ENCODE peak calls at places on chromosomes 11 and 22, in seven cellular contexts. B is PC-3, N is Peyer's patch, D is bronchial epithelial cell, M is tibial nerve, R is right cardiac atrium, V is DND-41. L is an unnamed sample.

GRCh38 chr11:94649925-94650623 is 82.9 kb downstream of the PIWIL4 start:
- DNase-seq in M (no peak), V (no peak), R (no peak), D (no peak), B (no peak), N (no peak), L (no peak)

GRCh38 chr11:134363161-134363560 is 31.4 kb downstream of the GLB1L2 start:
- DNase-seq in N (no peak), R (no peak), B (no peak), D (no peak), V (no peak), M (no peak), L (no peak)

GRCh38 chr11:66607126-66607834 is 9.2 kb upstream of the RBM14 start:
- DNase-seq in V (no peak), N (peak; percentile 85), D (peak; percentile 28), B (no peak), M (peak; percentile 74), R (peak; percentile 79), L (peak; percentile 98)

GRCh38 chr11:123545726-123546125 is 108.7 kb downstream of the SCN3B start:
- DNase-seq in M (no peak), B (no peak), D (no peak), N (no peak), R (no peak), V (no peak), L (no peak)

GRCh38 chr11:46574656-46575055 is 19.2 kb downstream of the AMBRA1 start:
- DNase-seq in N (no peak), V (no peak), R (no peak), M (no peak), D (no peak), B (no peak), L (no peak)

GRCh38 chr11:33227578-33228261 is 29.5 kb upstream of the HIPK3 start:
- DNase-seq in V (no peak), B (peak; percentile 3), N (no peak), R (no peak), M (no peak), D (peak; percentile 56), L (no peak)

GRCh38 chr11:72735495-72736027 is 16.6 kb downstream of the ARAP1 start:
- DNase-seq in R (no peak), B (peak; percentile 67), N (no peak), M (no peak), V (no peak), D (peak; percentile 45), L (peak; percentile 69)

GRCh38 chr11:116314012-116314411 is 458.8 kb downstream of the BUD13 start:
- DNase-seq in B (no peak), V (no peak), D (no peak), N (no peak), M (no peak), R (no peak), L (no peak)

GRCh38 chr11:111693224-111693937 is 72.8 kb downstream of the PPP2R1B start:
- DNase-seq in B (no peak), D (no peak), R (no peak), M (no peak), V (no peak), N (no peak), L (no peak)

GRCh38 chr11:19890308-19890707 is 177.7 kb downstream of the NAV2 start:
- DNase-seq in N (no peak), R (no peak), V (no peak), B (peak; percentile 71), D (peak; percentile 47), M (no peak), L (peak; percentile 51)

GRCh38 chr11:58923300-58923788 is 15.9 kb upstream of the GLYATL1 start:
- DNase-seq in M (no peak), B (peak; percentile 84), V (no peak), N (no peak), D (peak; percentile 91), R (no peak), L (peak; percentile 72)

GRCh38 chr11:68839953-68840641 is 1.6 kb downstream of the CPT1A start:
- DNase-seq in D (no peak), R (no peak), N (peak; percentile 65), B (peak; percentile 53), V (peak; percentile 51), M (no peak), L (no peak)

GRCh38 chr11:76334826-76335389 is 46.0 kb downstream of the THAP12 start:
- DNase-seq in R (no peak), M (no peak), B (no peak), V (no peak), N (no peak), D (no peak), L (no peak)

GRCh38 chr11:19201737-19202605 is at the start of gene CSRP3:
- DNase-seq in R (peak; percentile 37), M (no peak), V (no peak), N (no peak), D (no peak), B (no peak), L (no peak)

GRCh38 chr11:65170058-65170534 is at the start of gene SPDYC:
- DNase-seq in M (no peak), D (no peak), N (no peak), V (no peak), B (no peak), R (no peak), L (peak; percentile 26)

GRCh38 chr22:32044913-32045312 is 1.9 kb downstream of the SLC5A1 start:
- DNase-seq in B (peak; percentile 30), D (no peak), M (peak; percentile 11), N (peak; percentile 78), R (no peak), V (no peak), L (peak; percentile 46)

GRCh38 chr11:110928373-110928772 is 216.1 kb upstream of the ARHGAP20 start:
- DNase-seq in V (no peak), D (no peak), M (no peak), N (no peak), B (no peak), R (no peak), L (no peak)

GRCh38 chr11:110808291-110808690 is 96.1 kb upstream of the ARHGAP20 start:
- DNase-seq in N (no peak), M (no peak), D (no peak), B (no peak), R (no peak), V (no peak), L (no peak)

GRCh38 chr11:94791216-94791889 is 23.2 kb downstream of the AMOTL1 start:
- DNase-seq in R (no peak), B (no peak), V (no peak), D (no peak), N (no peak), M (no peak), L (no peak)

GRCh38 chr11:103395612-103396011 is 286.4 kb downstream of the DYNC2H1 start:
- DNase-seq in D (peak; percentile 89), M (no peak), B (peak; percentile 47), V (no peak), R (no peak), N (no peak), L (no peak)

GRCh38 chr11:61585115-61585514 is 4.2 kb upstream of the SYT7 start:
- DNase-seq in D (no peak), N (no peak), M (no peak), B (no peak), R (no peak), V (no peak), L (no peak)
- H3K27me3 ChIP-seq in D (peaks cover 1% of the 10 kb centered on the region), N (peaks cover 5% of the 10 kb centered on the region), M (no peaks in the 10 kb centered on the region), B (peaks cover 3% of the 10 kb centered on the region), R (no peaks in the 10 kb centered on the region), V (peaks cover 25% of the 10 kb centered on the region), L (no peaks in the 10 kb centered on the region)

DNA sequence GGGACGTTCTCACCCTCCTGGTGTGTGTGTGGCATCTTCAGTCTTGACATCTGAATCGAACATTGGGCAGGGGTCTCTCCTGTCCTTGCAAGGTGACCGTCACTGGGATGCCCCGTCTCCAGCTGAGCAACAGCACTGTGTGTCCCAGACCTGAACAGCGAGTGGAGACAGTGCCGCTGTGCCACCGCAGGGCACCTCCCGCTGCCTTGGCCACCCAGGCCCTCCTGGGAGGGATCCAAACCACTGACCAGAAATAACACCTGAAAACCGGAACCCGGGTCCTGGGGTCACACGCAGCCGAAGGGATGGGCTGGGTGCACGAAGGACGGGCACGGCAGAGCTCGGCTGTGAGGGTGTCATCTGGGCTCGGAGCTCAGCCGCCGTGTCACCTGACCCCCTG is 102.2 kb downstream of the BRD1 start:
- DNase-seq in N (no peak), D (no peak), M (no peak), R (no peak), B (no peak), V (no peak), L (no peak)
- H3K27me3 ChIP-seq in N (no peaks in the 10 kb centered on the region), D (no peaks in the 10 kb centered on the region), M (no peaks in the 10 kb centered on the region), R (no peaks in the 10 kb centered on the region), B (peaks cover 68% of the 10 kb centered on the region), V (peaks cover 17% of the 10 kb centered on the region), L (peaks cover 80% of the 10 kb centered on the region)

DNA sequence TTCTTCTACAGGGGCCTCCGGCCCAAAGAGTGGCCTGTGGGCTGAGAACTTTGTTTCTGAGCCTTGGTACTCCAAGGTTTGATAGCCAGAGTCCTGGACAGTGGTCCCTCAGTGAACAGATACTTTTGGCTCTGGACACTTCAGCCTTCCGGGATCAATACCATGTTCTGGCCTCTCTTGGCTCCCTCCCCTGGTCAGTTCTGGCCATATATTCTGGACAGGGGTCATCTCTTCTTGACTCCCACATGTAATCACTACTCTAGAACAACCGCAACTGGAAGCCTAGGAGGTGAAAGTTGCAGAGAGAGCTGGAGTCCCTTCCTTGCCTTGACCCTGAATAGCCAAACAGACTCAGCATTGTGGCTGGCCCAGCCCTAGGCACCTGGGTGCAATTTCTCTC is 2.3 kb downstream of the RTN4RL2 start:
- DNase-seq in D (no peak), M (no peak), R (no peak), N (no peak), B (no peak), V (no peak), L (no peak)
- H3K27me3 ChIP-seq in D (peaks cover 35% of the 10 kb centered on the region), M (peaks cover 2% of the 10 kb centered on the region), R (no peaks in the 10 kb centered on the region), N (peaks cover 10% of the 10 kb centered on the region), B (peaks cover 13% of the 10 kb centered on the region), V (peaks cover 36% of the 10 kb centered on the region), L (peaks cover 13% of the 10 kb centered on the region)

GRCh38 chr11:114889464-114890065 is 211.2 kb downstream of the NXPE2 start:
- DNase-seq in N (no peak), D (no peak), M (no peak), B (no peak), R (no peak), V (no peak), L (no peak)

GRCh38 chr11:114890076-114890475 is 211.7 kb downstream of the NXPE2 start:
- DNase-seq in M (no peak), N (no peak), D (no peak), R (no peak), V (no peak), B (no peak), L (no peak)

GRCh38 chr11:114883472-114883871 is 205.1 kb downstream of the NXPE2 start:
- DNase-seq in M (no peak), V (no peak), N (no peak), B (no peak), D (no peak), R (no peak), L (no peak)

GRCh38 chr11:114891911-114892310 is 213.6 kb downstream of the NXPE2 start:
- DNase-seq in V (no peak), D (no peak), N (no peak), R (no peak), M (no peak), B (no peak), L (no peak)

DNA sequence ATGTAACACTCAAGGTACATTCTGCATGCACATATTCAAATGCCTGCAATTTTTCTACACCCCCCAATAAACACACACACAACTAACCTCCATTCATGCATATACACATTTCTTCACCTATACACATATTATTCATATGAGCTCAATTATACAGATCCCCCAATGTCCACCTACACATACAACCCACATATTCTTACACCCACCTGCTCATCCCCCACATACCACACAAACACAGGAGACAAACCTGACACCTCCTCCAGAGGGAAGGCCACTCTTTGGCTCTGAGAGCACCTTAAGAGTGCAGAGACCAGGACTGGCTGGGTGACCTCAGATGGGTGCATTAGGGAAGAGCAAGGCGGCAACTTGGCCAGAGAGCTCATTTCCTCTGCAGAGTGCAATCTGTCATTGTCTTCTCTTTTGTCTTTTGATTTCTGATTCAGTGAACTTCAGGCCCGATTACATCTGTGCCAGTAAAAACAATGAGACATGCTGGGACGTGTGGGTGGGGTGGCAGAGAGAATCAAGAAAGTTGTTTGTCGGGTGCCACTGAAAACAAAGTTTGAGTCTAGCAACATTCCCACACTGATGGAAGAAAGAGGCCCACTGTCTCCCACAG is 208.4 kb downstream of the NXPE2 start:
- DNase-seq in M (no peak), B (no peak), V (no peak), D (no peak), R (peak; percentile 14), N (no peak), L (peak; percentile 11)
- H3K27me3 ChIP-seq in M (no peaks in the 10 kb centered on the region), B (no peaks in the 10 kb centered on the region), V (no peaks in the 10 kb centered on the region), D (no peaks in the 10 kb centered on the region), R (no peaks in the 10 kb centered on the region), N (no peaks in the 10 kb centered on the region), L (no peaks in the 10 kb centered on the region)